ENCODE peak calls at places on chromosomes 3 and 15, in six cellular contexts. Y, I, X, Z, L and S are unnamed samples.

GRCh38 chr3:9088431-9089353 is 125.4 kb upstream of the RAD18 start:
- DNase-seq in I (no peak), Z (no peak), Y (no peak), X (no peak), L (no peak), S (no peak)

GRCh38 chr3:177523072-177523675 is 325.9 kb upstream of the TBL1XR1 start:
- DNase-seq in Y (no peak), X (no peak), L (no peak), I (no peak), Z (no peak), S (no peak)

GRCh38 chr3:34419801-34420200 is 621.4 kb downstream of the PDCD6IP start:
- DNase-seq in L (no peak), Y (peak), X (no peak), I (peak), Z (peak), S (no peak)

GRCh38 chr15:96553931-96554330 is 223.4 kb downstream of the NR2F2 start:
- DNase-seq in I (no peak), X (no peak), L (no peak), Y (no peak), Z (no peak), S (no peak)

GRCh38 chr15:80695099-80695910 is at the start of gene ABHD17C:
- DNase-seq in I (peak), L (no peak), Z (peak), Y (peak), X (peak), S (peak)

GRCh38 chr15:72227192-72227586 is 3.8 kb downstream of the PKM start:
- DNase-seq in Z (no peak), Y (no peak), L (no peak), I (peak), X (peak), S (peak)

GRCh38 chr3:109643590-109643989 is 306.2 kb upstream of the DPPA4 start:
- DNase-seq in Z (no peak), Y (no peak), I (peak), X (peak), L (no peak), S (peak)

GRCh38 chr3:150278843-150279341 is 129.2 kb upstream of the TSC22D2 start:
- DNase-seq in Z (no peak), I (peak), L (no peak), X (no peak), Y (peak), S (no peak)

GRCh38 chr3:37863949-37864822 is 2.5 kb downstream of the CTDSPL start:
- DNase-seq in L (no peak), X (peak), I (no peak), Y (peak), Z (no peak), S (no peak)

GRCh38 chr3:48989796-48990635 is at the start of gene P4HTM:
- DNase-seq in I (peak), Y (peak), Z (peak), X (no peak), L (peak), S (peak)

GRCh38 chr15:74959643-74959939 is 3.0 kb upstream of the RPP25 start:
- DNase-seq in Y (no peak), Z (no peak), L (no peak), I (no peak), X (no peak), S (no peak)

GRCh38 chr15:74960286-74960685 is 3.7 kb upstream of the RPP25 start:
- DNase-seq in I (no peak), Y (no peak), X (no peak), Z (no peak), L (no peak), S (no peak)

GRCh38 chr15:74961616-74962015 is 5.0 kb upstream of the RPP25 start:
- DNase-seq in Z (no peak), L (no peak), Y (no peak), X (no peak), I (no peak), S (no peak)

GRCh38 chr15:74962219-74962618 is 5.6 kb upstream of the RPP25 start:
- DNase-seq in Y (no peak), L (no peak), X (no peak), Z (no peak), I (no peak), S (no peak)

DNA sequence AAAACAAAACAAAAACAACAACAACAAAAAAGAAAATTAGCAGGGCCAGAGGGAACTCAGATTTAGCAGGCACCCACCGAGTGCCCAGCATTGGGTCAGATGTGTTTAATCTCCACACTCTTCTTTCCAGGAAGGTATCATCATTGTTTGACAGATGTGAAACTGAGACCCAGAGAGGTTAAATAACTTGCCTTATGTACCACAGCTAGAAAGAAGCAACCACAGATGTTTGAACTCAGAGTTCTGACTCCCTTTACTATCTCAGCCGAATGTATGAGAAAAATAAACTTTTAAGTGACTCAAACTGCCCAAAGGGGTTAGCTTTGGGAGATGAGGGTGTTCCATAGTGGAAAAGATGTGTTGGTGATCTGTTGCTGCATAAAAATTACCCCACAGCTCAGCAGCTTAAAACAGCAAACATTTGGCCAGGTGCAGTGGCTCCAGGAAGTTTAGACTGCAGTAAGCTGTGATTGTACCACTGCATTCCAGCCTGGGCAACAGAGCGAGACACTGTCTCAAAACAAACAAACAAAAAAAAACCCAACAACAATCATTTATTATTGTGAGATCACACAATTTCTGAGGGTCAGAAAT is 4.5 kb upstream of the RPP25 start:
- DNase-seq in L (no peak), Z (no peak), X (peak), I (no peak), Y (no peak), S (peak)
- H3K14ac ChIP-seq in L (no peak), Z (no peak), X (no peak), I (no peak), Y (no peak), S (no peak)

DNA sequence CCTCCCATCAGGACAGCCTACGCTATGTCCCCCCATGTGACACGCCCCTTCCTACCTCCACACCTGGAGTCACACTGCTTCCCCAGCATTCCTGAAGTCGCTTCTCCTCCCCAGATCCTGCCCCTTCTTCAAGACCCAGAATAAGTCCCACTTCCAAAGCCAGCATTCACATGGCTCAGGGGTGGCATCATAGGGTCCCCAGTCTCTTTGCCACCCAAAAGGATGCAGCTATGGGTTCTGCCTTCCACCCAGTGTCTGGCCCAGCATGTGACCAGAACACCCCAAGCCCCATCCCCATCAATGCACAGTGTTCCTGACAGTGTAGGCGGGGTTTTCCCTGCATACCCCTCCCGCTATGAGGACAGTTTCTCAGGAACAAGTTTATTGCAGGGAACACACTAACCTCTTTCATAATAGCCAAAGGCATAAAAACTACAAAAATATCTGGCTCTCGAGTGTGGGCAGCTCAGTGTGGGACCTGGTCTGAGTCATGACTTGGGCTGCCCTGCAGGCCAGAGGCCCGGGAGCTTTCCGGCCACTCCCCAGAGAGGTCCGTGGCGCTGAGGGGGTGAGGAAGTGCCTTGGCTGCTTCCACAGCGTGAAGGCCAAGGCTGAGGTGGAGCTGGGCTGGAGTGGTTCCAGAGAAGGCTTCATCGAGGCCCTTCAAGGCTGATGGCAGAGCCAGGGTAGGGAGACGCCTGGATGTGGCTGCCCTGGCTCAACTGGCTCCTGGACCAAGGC is 5.8 kb downstream of the ISLR start:
- DNase-seq in L (no peak), X (peak), Z (no peak), I (peak), Y (no peak), S (peak)
- H3K27ac ChIP-seq in L (no peak), X (peak), Z (no peak), I (no peak), Y (no peak), S (no peak)

GRCh38 chr15:36784098-36784670 is 204.8 kb downstream of the CDIN1 start:
- DNase-seq in X (no peak), I (no peak), L (no peak), Y (no peak), Z (no peak), S (no peak)

GRCh38 chr15:36785396-36785795 is 206.0 kb downstream of the CDIN1 start:
- DNase-seq in L (no peak), X (no peak), Z (no peak), Y (no peak), I (no peak), S (no peak)

GRCh38 chr15:36779744-36780408 is 200.4 kb downstream of the CDIN1 start:
- DNase-seq in Y (no peak), I (no peak), Z (no peak), L (no peak), X (no peak), S (no peak)

GRCh38 chr15:36782681-36783080 is 203.3 kb downstream of the CDIN1 start:
- DNase-seq in Y (no peak), I (no peak), L (no peak), X (no peak), Z (no peak), S (no peak)

DNA sequence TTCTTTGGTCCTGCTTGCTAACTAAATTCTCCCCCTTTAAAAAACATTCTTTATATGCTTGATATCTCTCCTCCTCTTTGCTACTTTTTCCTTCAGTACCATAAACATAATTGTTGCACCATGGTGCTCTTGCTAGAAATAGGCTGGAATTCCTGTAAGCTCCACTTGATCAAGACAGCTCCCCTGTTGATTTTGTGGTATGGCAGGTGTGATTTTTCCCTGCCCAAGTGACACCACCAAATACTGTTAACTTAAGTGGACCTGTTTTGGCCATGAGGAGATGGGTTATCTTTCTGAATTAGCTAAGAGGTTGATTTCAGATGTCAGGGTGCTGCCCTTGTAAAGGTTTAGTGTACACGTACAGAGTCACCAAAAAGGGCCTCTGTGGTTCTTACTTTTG is 205.3 kb downstream of the CDIN1 start:
- DNase-seq in Z (no peak), X (no peak), L (no peak), I (no peak), Y (no peak), S (no peak)
- H3K14ac ChIP-seq in Z (no peak), X (no peak), L (no peak), I (no peak), Y (no peak), S (no peak)

DNA sequence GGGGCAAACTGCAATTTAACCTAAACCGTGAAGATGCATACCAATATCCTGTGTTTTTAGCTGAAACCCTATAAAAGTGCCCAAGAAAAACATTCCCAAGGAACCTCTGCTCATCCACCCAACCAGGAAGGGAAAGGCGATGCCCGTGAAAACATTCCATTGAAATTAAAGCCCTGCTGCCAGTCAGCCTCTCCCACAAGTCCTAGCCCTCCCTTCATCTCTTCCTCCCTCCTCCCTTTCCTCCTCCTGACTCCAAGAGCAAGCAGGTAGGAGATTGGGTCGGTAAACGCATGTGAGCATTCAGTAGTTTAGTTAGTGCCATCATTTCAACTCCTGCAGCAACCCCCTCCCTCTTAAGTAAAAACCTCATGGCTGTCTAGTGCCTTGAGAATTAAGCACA is 27.7 kb downstream of the HES1 start:
- DNase-seq in I (no peak), Y (no peak), Z (no peak), X (no peak), L (no peak), S (no peak)
- H3K27ac ChIP-seq in I (no peak), Y (no peak), Z (no peak), X (no peak), L (no peak), S (no peak)

GRCh38 chr15:60454824-60455223 is 24.1 kb downstream of the ICE2 start:
- DNase-seq in Z (no peak), L (no peak), Y (no peak), X (no peak), I (no peak), S (no peak)
- H3K14ac ChIP-seq in Z (no peak), L (no peak), Y (no peak), X (no peak), I (no peak), S (no peak)

GRCh38 chr15:60370804-60371700 is 26.7 kb downstream of the ANXA2 start:
- DNase-seq in Z (no peak), X (peak), Y (no peak), I (no peak), L (no peak), S (peak)
- H3K27ac ChIP-seq in Z (no peak), X (peak), Y (no peak), I (peak), L (no peak), S (peak)